ENCODE peak calls at places on chromosomes 12 and 14, in four cellular contexts. G is nephron progenitor cell, U is MCF 10A, M is foreskin keratinocyte. D is an unnamed sample.

GRCh38 chr14:28308727-28309126 is 457.9 kb upstream of the FOXG1 start:
- DNase-seq in M (peak; percentile 89), G (no peak), U (peak; percentile 77), D (no peak)

GRCh38 chr12:40980346-40981005 is 207.6 kb upstream of the PDZRN4 start:
- DNase-seq in G (no peak), U (no peak), M (peak; percentile 85), D (no peak)

GRCh38 chr14:56124296-56124695 is 6.1 kb downstream of the PELI2 start:
- DNase-seq in U (no peak), G (no peak), M (no peak), D (no peak)

GRCh38 chr14:95394981-95395737 is 75.5 kb upstream of the CLMN start:
- DNase-seq in G (no peak), U (peak; percentile 14), M (peak; percentile 33), D (no peak)

GRCh38 chr12:28844718-28845117 is 304.4 kb upstream of the FAR2 start:
- DNase-seq in U (no peak), M (no peak), G (no peak), D (no peak)

GRCh38 chr14:23284654-23285529 is 1.0 kb downstream of the HOMEZ start:
- DNase-seq in U (peak; percentile 28), M (peak; percentile 39), G (no peak), D (peak; percentile 63)

GRCh38 chr12:3496964-3497363 is 6.0 kb downstream of the PRMT8 start:
- DNase-seq in G (no peak), M (peak; percentile 39), U (peak; percentile 29), D (no peak)

GRCh38 chr14:22630066-22630465 is 14.1 kb downstream of the OR6J1 start:
- DNase-seq in G (no peak), M (no peak), U (no peak), D (no peak)

GRCh38 chr12:127928615-127929014 is 338.4 kb upstream of the TMEM132C start:
- DNase-seq in G (no peak), U (no peak), M (no peak), D (no peak)

GRCh38 chr12:49346659-49347306 is at the start of gene DNAJC22:
- DNase-seq in U (peak; percentile 33), M (no peak), G (peak; percentile 60), D (peak; percentile 74)

GRCh38 chr14:75427482-75428229 is at the start of gene JDP2:
- DNase-seq in M (peak; percentile 38), U (peak; percentile 62), G (peak; percentile 84), D (peak; percentile 69)

GRCh38 chr14:56073783-56074182 is 44.4 kb upstream of the PELI2 start:
- DNase-seq in M (no peak), U (no peak), G (no peak), D (no peak)

GRCh38 chr12:76586764-76587395 is 27.3 kb upstream of the OSBPL8 start:
- DNase-seq in U (peak; percentile 61), M (peak; percentile 38), G (peak; percentile 5), D (no peak)

GRCh38 chr14:92495041-92495440 is 18.5 kb upstream of the RIN3 start:
- DNase-seq in G (no peak), U (peak; percentile 20), M (peak; percentile 72), D (no peak)

GRCh38 chr12:48296586-48297396 is 53.9 kb downstream of the ZNF641 start:
- DNase-seq in M (peak; percentile 87), U (no peak), G (peak; percentile 55), D (peak; percentile 28)

GRCh38 chr12:46815792-46816191 is 10.0 kb downstream of the SLC38A4 start:
- DNase-seq in U (no peak), G (no peak), M (no peak), D (no peak)

GRCh38 chr12:55126106-55126505 is at the start of gene OR9K2:
- DNase-seq in M (no peak), U (no peak), G (no peak), D (no peak)

GRCh38 chr12:126160912-126161311 is 1095.7 kb downstream of the AACS start:
- DNase-seq in G (no peak), M (no peak), U (no peak), D (no peak)

GRCh38 chr14:31013841-31014240 is 11.6 kb upstream of the AP4S1 start:
- DNase-seq in U (no peak), G (no peak), M (no peak), D (no peak)

GRCh38 chr14:31006703-31007102 is 18.7 kb upstream of the AP4S1 start:
- DNase-seq in G (no peak), U (no peak), M (no peak), D (no peak)

GRCh38 chr14:31009836-31010618 is 15.4 kb upstream of the AP4S1 start:
- DNase-seq in U (no peak), M (no peak), G (no peak), D (no peak)

GRCh38 chr14:31010935-31011334 is 14.5 kb upstream of the AP4S1 start:
- DNase-seq in U (no peak), M (no peak), G (no peak), D (no peak)
- TF ChIP-seq CTCF in U (no peak), M (no peak), G (no peak), D (no peak)

GRCh38 chr14:91153360-91153759 is 39.5 kb downstream of the DGLUCY start:
- DNase-seq in M (no peak), U (no peak), G (no peak), D (no peak)
- TF ChIP-seq CTCF in M (no peak), U (no peak), G (no peak), D (no peak)

DNA sequence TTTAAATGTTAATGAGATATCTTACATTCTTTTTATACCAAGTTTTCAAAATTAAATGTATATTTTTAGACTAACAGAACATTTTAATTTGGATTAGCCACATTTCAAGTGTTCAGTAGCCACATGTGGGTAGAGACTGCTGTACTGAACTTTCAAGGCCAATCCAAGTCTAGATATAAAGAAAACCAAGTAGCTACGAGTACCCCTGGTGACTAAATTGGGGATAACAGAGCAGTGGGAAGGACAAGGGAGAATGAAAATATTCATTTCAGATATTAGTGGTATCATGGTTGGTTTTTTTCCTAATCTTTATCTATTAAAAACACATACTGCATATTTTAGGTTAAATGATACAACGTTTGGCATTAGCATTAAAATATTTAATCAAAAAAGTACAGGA is 69.4 kb upstream of the RHOJ start:
- DNase-seq in G (no peak), U (peak; percentile 40), M (no peak), D (no peak)
- TF ChIP-seq CTCF in G (peak; percentile 60), U (peak; percentile 17), M (peak; percentile 58), D (no peak)

DNA sequence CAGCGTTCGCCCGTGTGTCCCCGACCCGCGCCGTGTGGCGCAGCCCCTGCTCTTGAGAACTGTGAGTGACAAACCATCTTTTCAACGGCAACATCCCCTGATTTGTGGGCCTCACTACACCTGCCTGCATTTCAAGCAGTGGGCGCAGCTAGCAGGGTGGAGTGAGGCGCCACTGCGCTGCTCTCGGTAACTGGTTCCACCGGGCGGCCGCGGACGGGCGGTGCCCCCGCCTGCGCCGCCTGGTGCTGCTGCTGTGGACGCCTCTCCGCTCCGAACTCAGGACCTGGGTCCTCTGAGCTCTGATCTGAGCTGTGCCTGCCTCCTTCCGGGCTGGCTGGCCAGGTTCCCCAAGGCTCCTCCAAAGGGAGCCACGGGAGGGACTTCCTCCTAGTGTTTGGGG is 5.9 kb upstream of the DEGS2 start:
- DNase-seq in G (peak; percentile 30), U (no peak), M (no peak), D (no peak)
- TF ChIP-seq CTCF in G (no peak), U (no peak), M (peak; percentile 50), D (no peak)

DNA sequence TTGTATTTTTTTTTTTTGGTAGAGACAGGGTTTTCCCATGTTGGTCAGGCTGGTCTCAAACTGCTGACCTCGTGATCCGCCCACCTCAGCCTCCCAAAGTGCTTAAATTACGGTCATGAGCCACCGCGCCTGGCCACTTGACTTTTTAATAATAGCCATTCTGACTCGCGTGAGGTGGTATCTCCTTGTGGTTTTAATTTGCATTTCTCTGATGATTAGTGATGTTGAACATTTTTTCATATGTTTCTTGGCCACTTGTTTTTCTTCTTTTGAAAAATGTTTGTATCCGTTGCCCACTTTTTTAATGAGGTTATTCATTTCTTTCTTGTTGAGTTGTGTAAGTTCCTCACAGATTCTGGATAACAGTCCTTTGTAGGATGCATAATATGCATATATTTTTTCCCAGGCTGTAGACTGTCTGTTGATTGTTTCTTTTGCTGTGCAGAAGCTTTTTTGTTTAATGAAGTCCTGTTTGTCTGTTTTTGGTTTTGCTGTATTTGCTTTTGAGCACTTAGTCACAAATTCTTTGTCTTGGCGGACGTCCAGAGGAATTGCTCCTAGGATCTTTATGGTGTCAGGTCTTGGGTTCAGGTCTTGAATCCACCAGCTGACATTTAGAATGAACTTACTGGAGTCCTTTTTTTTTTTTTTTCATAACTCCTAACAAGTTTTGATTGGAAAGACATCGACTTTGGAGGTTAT is 10.3 kb upstream of the PGAM5 start:
- DNase-seq in U (peak; percentile 55), G (no peak), M (no peak), D (no peak)
- TF ChIP-seq CTCF in U (no peak), G (no peak), M (no peak), D (no peak)

DNA sequence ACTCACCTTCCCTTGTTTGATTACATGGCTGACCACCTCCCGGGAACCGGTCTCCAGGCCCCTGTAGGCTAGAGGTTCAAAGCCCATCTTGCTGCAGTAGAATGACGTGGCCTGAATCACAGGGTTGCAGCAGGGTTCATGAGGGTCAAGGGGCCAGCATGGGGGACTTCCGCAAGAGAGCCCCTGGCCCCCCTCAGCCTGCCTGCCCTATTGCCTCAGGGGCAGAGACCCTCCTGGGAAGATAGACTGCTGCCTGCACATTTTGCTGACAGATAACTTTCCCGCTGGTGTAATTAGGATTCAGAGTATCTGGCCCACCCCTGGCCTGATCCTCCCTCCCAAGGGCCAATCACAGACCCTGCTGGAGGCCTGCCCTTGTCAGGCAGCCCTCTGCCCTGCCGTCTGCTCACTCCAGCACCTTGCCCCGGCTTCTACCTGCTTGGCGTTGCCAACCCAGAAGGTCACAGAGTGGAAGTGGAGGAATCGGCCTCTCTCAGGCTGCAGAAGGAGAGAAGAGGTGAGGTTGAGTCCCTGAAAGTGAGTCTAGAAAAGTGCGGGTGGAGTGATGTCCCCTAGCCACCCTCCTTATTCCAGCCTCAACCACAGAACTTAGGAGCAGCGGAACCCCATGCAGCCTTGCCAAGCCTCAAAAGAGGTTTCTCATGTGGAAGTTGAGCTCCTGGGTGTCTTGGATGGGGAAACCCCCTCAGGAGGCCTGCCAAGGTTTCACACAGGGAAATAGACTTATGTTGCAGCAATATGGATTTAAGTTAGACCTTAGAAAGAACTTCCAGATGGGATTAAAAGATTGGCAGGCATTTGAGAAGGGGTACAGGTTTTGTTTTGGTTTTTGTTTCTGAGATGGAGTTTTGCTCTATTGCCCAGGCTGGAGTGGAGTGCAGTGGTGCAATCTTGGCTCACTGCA is 1.1 kb downstream of the HPD start:
- DNase-seq in G (peak; percentile 39), U (no peak), M (no peak), D (no peak)
- TF ChIP-seq CTCF in G (no peak), U (no peak), M (no peak), D (no peak)

DNA sequence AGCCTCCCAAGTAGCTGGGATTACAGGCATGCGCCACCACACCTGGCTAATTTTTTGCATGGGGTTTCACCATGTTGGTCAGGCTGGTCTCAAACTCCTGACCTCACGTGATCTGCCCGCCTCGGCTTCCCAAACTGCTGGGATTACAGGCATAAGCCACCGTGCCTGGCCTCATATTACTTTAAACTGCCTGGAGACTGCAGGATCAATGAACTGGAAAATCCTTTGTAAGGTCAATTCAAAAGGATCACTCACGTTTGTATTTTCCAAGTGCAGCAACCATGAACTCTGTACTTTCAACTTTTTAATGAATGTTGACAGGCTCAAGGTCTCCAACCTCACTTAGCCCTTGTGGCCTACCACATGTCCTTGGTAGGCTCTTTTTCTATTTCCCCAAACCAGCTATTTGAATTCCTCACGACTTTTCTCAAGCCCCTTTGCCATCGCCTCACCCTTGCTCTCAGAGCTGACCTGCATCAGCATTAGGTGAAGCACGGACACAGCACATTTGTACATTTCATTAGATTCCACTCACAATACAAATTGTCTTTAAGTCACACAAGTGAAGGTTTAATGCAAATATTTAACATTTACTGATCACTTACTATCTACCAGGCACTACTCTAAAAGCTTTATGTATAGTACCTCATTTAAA is 42.2 kb upstream of the GCH1 start:
- DNase-seq in G (no peak), U (no peak), M (no peak), D (no peak)
- TF ChIP-seq CTCF in G (no peak), U (no peak), M (no peak), D (no peak)